ENCODE peak calls at places on chromosomes 5 and 9, in five cellular contexts. One of them, this sample, is unnamed.

GRCh38 chr5:72018158-72018803 is 89.0 kb upstream of the MAP1B start:
- DNase-seq in lung: no peak
- DNase-seq in endodermal cell: peak; percentile 89
- DNase-seq in stimulated activated CD8-positive, alpha-beta memory T cell treated with anti-CD3 and anti-CD28 coated beads, Interleukin-4, amount 100 ng/mL, for 1 hour: peak; percentile 28
- DNase-seq in activated CD4-positive, alpha-beta memory T cell treated with anti-CD3 and anti-CD28 coated beads, Interleukin-2, amount 10 ng/mL, durations not matched to agents 7 days and 5 days: peak; percentile 61
- DNase-seq in this sample: peak; percentile 52

GRCh38 chr5:176810084-176810597 is at the start of gene UNC5A:
- DNase-seq in endodermal cell: peak; percentile 91
- DNase-seq in stimulated activated CD8-positive, alpha-beta memory T cell treated with anti-CD3 and anti-CD28 coated beads, Interleukin-4, amount 100 ng/mL, for 1 hour: no peak
- DNase-seq in lung: no peak
- DNase-seq in activated CD4-positive, alpha-beta memory T cell treated with anti-CD3 and anti-CD28 coated beads, Interleukin-2, amount 10 ng/mL, durations not matched to agents 7 days and 5 days: peak; percentile 51
- DNase-seq in this sample: peak; percentile 97

GRCh38 chr5:68960469-68960868 is 133.3 kb upstream of the SLC30A5 start:
- DNase-seq in endodermal cell: no peak
- DNase-seq in lung: no peak
- DNase-seq in stimulated activated CD8-positive, alpha-beta memory T cell treated with anti-CD3 and anti-CD28 coated beads, Interleukin-4, amount 100 ng/mL, for 1 hour: no peak
- DNase-seq in activated CD4-positive, alpha-beta memory T cell treated with anti-CD3 and anti-CD28 coated beads, Interleukin-2, amount 10 ng/mL, durations not matched to agents 7 days and 5 days: no peak
- DNase-seq in this sample: no peak

GRCh38 chr9:129336130-129336528 is 158.1 kb upstream of the IER5L start:
- DNase-seq in activated CD4-positive, alpha-beta memory T cell treated with anti-CD3 and anti-CD28 coated beads, Interleukin-2, amount 10 ng/mL, durations not matched to agents 7 days and 5 days: no peak
- DNase-seq in stimulated activated CD8-positive, alpha-beta memory T cell treated with anti-CD3 and anti-CD28 coated beads, Interleukin-4, amount 100 ng/mL, for 1 hour: no peak
- DNase-seq in lung: no peak
- DNase-seq in endodermal cell: no peak
- DNase-seq in this sample: no peak

GRCh38 chr9:120436937-120437592 is 142.9 kb downstream of the CDK5RAP2 start:
- DNase-seq in stimulated activated CD8-positive, alpha-beta memory T cell treated with anti-CD3 and anti-CD28 coated beads, Interleukin-4, amount 100 ng/mL, for 1 hour: no peak
- DNase-seq in lung: peak; percentile 61
- DNase-seq in endodermal cell: no peak
- DNase-seq in activated CD4-positive, alpha-beta memory T cell treated with anti-CD3 and anti-CD28 coated beads, Interleukin-2, amount 10 ng/mL, durations not matched to agents 7 days and 5 days: peak; percentile 57
- DNase-seq in this sample: no peak

GRCh38 chr9:129177443-129177790 is 644 bp downstream of the IER5L start:
- DNase-seq in activated CD4-positive, alpha-beta memory T cell treated with anti-CD3 and anti-CD28 coated beads, Interleukin-2, amount 10 ng/mL, durations not matched to agents 7 days and 5 days: no peak
- DNase-seq in lung: no peak
- DNase-seq in stimulated activated CD8-positive, alpha-beta memory T cell treated with anti-CD3 and anti-CD28 coated beads, Interleukin-4, amount 100 ng/mL, for 1 hour: no peak
- DNase-seq in endodermal cell: no peak
- DNase-seq in this sample: peak; percentile 81

GRCh38 chr5:131171276-131171815 is 602 bp downstream of the LYRM7 start:
- DNase-seq in stimulated activated CD8-positive, alpha-beta memory T cell treated with anti-CD3 and anti-CD28 coated beads, Interleukin-4, amount 100 ng/mL, for 1 hour: no peak
- DNase-seq in lung: no peak
- DNase-seq in endodermal cell: peak; percentile 50
- DNase-seq in activated CD4-positive, alpha-beta memory T cell treated with anti-CD3 and anti-CD28 coated beads, Interleukin-2, amount 10 ng/mL, durations not matched to agents 7 days and 5 days: peak; percentile 26
- DNase-seq in this sample: no peak

GRCh38 chr5:102807878-102808502 is 52.9 kb downstream of the PAM start:
- DNase-seq in stimulated activated CD8-positive, alpha-beta memory T cell treated with anti-CD3 and anti-CD28 coated beads, Interleukin-4, amount 100 ng/mL, for 1 hour: no peak
- DNase-seq in endodermal cell: peak; percentile 75
- DNase-seq in lung: no peak
- DNase-seq in activated CD4-positive, alpha-beta memory T cell treated with anti-CD3 and anti-CD28 coated beads, Interleukin-2, amount 10 ng/mL, durations not matched to agents 7 days and 5 days: no peak
- DNase-seq in this sample: peak; percentile 19

GRCh38 chr5:35442916-35443639 is 174.6 kb upstream of the SPEF2 start:
- DNase-seq in activated CD4-positive, alpha-beta memory T cell treated with anti-CD3 and anti-CD28 coated beads, Interleukin-2, amount 10 ng/mL, durations not matched to agents 7 days and 5 days: no peak
- DNase-seq in endodermal cell: no peak
- DNase-seq in lung: no peak
- DNase-seq in stimulated activated CD8-positive, alpha-beta memory T cell treated with anti-CD3 and anti-CD28 coated beads, Interleukin-4, amount 100 ng/mL, for 1 hour: no peak
- DNase-seq in this sample: no peak

GRCh38 chr5:90264930-90265857 is 144.4 kb downstream of the CETN3 start:
- DNase-seq in stimulated activated CD8-positive, alpha-beta memory T cell treated with anti-CD3 and anti-CD28 coated beads, Interleukin-4, amount 100 ng/mL, for 1 hour: peak; percentile 8
- DNase-seq in endodermal cell: peak; percentile 80
- DNase-seq in lung: peak; percentile 53
- DNase-seq in activated CD4-positive, alpha-beta memory T cell treated with anti-CD3 and anti-CD28 coated beads, Interleukin-2, amount 10 ng/mL, durations not matched to agents 7 days and 5 days: peak; percentile 45
- DNase-seq in this sample: peak; percentile 2

GRCh38 chr5:42655982-42656660 is 100.5 kb upstream of the CCDC152 start:
- DNase-seq in lung: no peak
- DNase-seq in stimulated activated CD8-positive, alpha-beta memory T cell treated with anti-CD3 and anti-CD28 coated beads, Interleukin-4, amount 100 ng/mL, for 1 hour: no peak
- DNase-seq in endodermal cell: no peak
- DNase-seq in activated CD4-positive, alpha-beta memory T cell treated with anti-CD3 and anti-CD28 coated beads, Interleukin-2, amount 10 ng/mL, durations not matched to agents 7 days and 5 days: no peak
- DNase-seq in this sample: no peak

GRCh38 chr5:33843579-33843978 is 48.2 kb downstream of the ADAMTS12 start:
- DNase-seq in endodermal cell: no peak
- DNase-seq in stimulated activated CD8-positive, alpha-beta memory T cell treated with anti-CD3 and anti-CD28 coated beads, Interleukin-4, amount 100 ng/mL, for 1 hour: no peak
- DNase-seq in activated CD4-positive, alpha-beta memory T cell treated with anti-CD3 and anti-CD28 coated beads, Interleukin-2, amount 10 ng/mL, durations not matched to agents 7 days and 5 days: no peak
- DNase-seq in lung: no peak
- DNase-seq in this sample: no peak

GRCh38 chr9:87479801-87480201 is 17.9 kb upstream of the DAPK1 start:
- DNase-seq in endodermal cell: no peak
- DNase-seq in activated CD4-positive, alpha-beta memory T cell treated with anti-CD3 and anti-CD28 coated beads, Interleukin-2, amount 10 ng/mL, durations not matched to agents 7 days and 5 days: no peak
- DNase-seq in lung: no peak
- DNase-seq in stimulated activated CD8-positive, alpha-beta memory T cell treated with anti-CD3 and anti-CD28 coated beads, Interleukin-4, amount 100 ng/mL, for 1 hour: no peak
- DNase-seq in this sample: no peak

GRCh38 chr5:677131-678101 is 15.7 kb downstream of the TPPP start:
- DNase-seq in endodermal cell: peak; percentile 52
- DNase-seq in lung: no peak
- DNase-seq in activated CD4-positive, alpha-beta memory T cell treated with anti-CD3 and anti-CD28 coated beads, Interleukin-2, amount 10 ng/mL, durations not matched to agents 7 days and 5 days: peak; percentile 14
- DNase-seq in stimulated activated CD8-positive, alpha-beta memory T cell treated with anti-CD3 and anti-CD28 coated beads, Interleukin-4, amount 100 ng/mL, for 1 hour: no peak
- DNase-seq in this sample: peak; percentile 67

GRCh38 chr9:114756920-114757319 is 48.9 kb downstream of the TNFSF15 start:
- DNase-seq in activated CD4-positive, alpha-beta memory T cell treated with anti-CD3 and anti-CD28 coated beads, Interleukin-2, amount 10 ng/mL, durations not matched to agents 7 days and 5 days: no peak
- DNase-seq in stimulated activated CD8-positive, alpha-beta memory T cell treated with anti-CD3 and anti-CD28 coated beads, Interleukin-4, amount 100 ng/mL, for 1 hour: no peak
- DNase-seq in endodermal cell: no peak
- DNase-seq in lung: no peak
- DNase-seq in this sample: no peak

GRCh38 chr5:65190328-65191053 is 291.2 kb downstream of the ADAMTS6 start:
- DNase-seq in endodermal cell: no peak
- DNase-seq in stimulated activated CD8-positive, alpha-beta memory T cell treated with anti-CD3 and anti-CD28 coated beads, Interleukin-4, amount 100 ng/mL, for 1 hour: no peak
- DNase-seq in lung: no peak
- DNase-seq in activated CD4-positive, alpha-beta memory T cell treated with anti-CD3 and anti-CD28 coated beads, Interleukin-2, amount 10 ng/mL, durations not matched to agents 7 days and 5 days: no peak
- DNase-seq in this sample: no peak

GRCh38 chr5:86917117-86917579 is 299.4 kb downstream of the COX7C start:
- DNase-seq in lung: no peak
- DNase-seq in stimulated activated CD8-positive, alpha-beta memory T cell treated with anti-CD3 and anti-CD28 coated beads, Interleukin-4, amount 100 ng/mL, for 1 hour: no peak
- DNase-seq in activated CD4-positive, alpha-beta memory T cell treated with anti-CD3 and anti-CD28 coated beads, Interleukin-2, amount 10 ng/mL, durations not matched to agents 7 days and 5 days: peak; percentile 42
- DNase-seq in endodermal cell: peak; percentile 75
- DNase-seq in this sample: no peak

GRCh38 chr9:134846187-134846586 is 34.4 kb upstream of the FCN2 start:
- DNase-seq in activated CD4-positive, alpha-beta memory T cell treated with anti-CD3 and anti-CD28 coated beads, Interleukin-2, amount 10 ng/mL, durations not matched to agents 7 days and 5 days: no peak
- DNase-seq in stimulated activated CD8-positive, alpha-beta memory T cell treated with anti-CD3 and anti-CD28 coated beads, Interleukin-4, amount 100 ng/mL, for 1 hour: no peak
- DNase-seq in endodermal cell: no peak
- DNase-seq in lung: no peak
- DNase-seq in this sample: no peak

GRCh38 chr5:39629946-39630345 is 205.2 kb upstream of the DAB2 start:
- DNase-seq in lung: no peak
- DNase-seq in activated CD4-positive, alpha-beta memory T cell treated with anti-CD3 and anti-CD28 coated beads, Interleukin-2, amount 10 ng/mL, durations not matched to agents 7 days and 5 days: no peak
- DNase-seq in endodermal cell: no peak
- DNase-seq in stimulated activated CD8-positive, alpha-beta memory T cell treated with anti-CD3 and anti-CD28 coated beads, Interleukin-4, amount 100 ng/mL, for 1 hour: no peak
- DNase-seq in this sample: no peak

GRCh38 chr5:122030251-122030650 is 47.8 kb downstream of the LOX start:
- DNase-seq in endodermal cell: peak; percentile 55
- DNase-seq in lung: no peak
- DNase-seq in stimulated activated CD8-positive, alpha-beta memory T cell treated with anti-CD3 and anti-CD28 coated beads, Interleukin-4, amount 100 ng/mL, for 1 hour: no peak
- DNase-seq in activated CD4-positive, alpha-beta memory T cell treated with anti-CD3 and anti-CD28 coated beads, Interleukin-2, amount 10 ng/mL, durations not matched to agents 7 days and 5 days: no peak
- DNase-seq in this sample: no peak

GRCh38 chr9:137384116-137384756 is 38.7 kb downstream of the EXD3 start:
- DNase-seq in lung: no peak
- DNase-seq in stimulated activated CD8-positive, alpha-beta memory T cell treated with anti-CD3 and anti-CD28 coated beads, Interleukin-4, amount 100 ng/mL, for 1 hour: no peak
- DNase-seq in activated CD4-positive, alpha-beta memory T cell treated with anti-CD3 and anti-CD28 coated beads, Interleukin-2, amount 10 ng/mL, durations not matched to agents 7 days and 5 days: no peak
- DNase-seq in endodermal cell: peak; percentile 37
- DNase-seq in this sample: peak; percentile 68

GRCh38 chr9:70110194-70111041 is 66.8 kb downstream of the MAMDC2 start:
- DNase-seq in lung: no peak
- DNase-seq in activated CD4-positive, alpha-beta memory T cell treated with anti-CD3 and anti-CD28 coated beads, Interleukin-2, amount 10 ng/mL, durations not matched to agents 7 days and 5 days: no peak
- DNase-seq in stimulated activated CD8-positive, alpha-beta memory T cell treated with anti-CD3 and anti-CD28 coated beads, Interleukin-4, amount 100 ng/mL, for 1 hour: no peak
- DNase-seq in endodermal cell: no peak
- DNase-seq in this sample: no peak

GRCh38 chr5:98631311-98632054 is 142.0 kb upstream of the RGMB start:
- DNase-seq in stimulated activated CD8-positive, alpha-beta memory T cell treated with anti-CD3 and anti-CD28 coated beads, Interleukin-4, amount 100 ng/mL, for 1 hour: no peak
- DNase-seq in endodermal cell: no peak
- DNase-seq in lung: no peak
- DNase-seq in activated CD4-positive, alpha-beta memory T cell treated with anti-CD3 and anti-CD28 coated beads, Interleukin-2, amount 10 ng/mL, durations not matched to agents 7 days and 5 days: no peak
- DNase-seq in this sample: no peak

GRCh38 chr5:137564475-137564961 is 65.4 kb upstream of the SPOCK1 start:
- DNase-seq in endodermal cell: no peak
- DNase-seq in lung: no peak
- DNase-seq in stimulated activated CD8-positive, alpha-beta memory T cell treated with anti-CD3 and anti-CD28 coated beads, Interleukin-4, amount 100 ng/mL, for 1 hour: no peak
- DNase-seq in activated CD4-positive, alpha-beta memory T cell treated with anti-CD3 and anti-CD28 coated beads, Interleukin-2, amount 10 ng/mL, durations not matched to agents 7 days and 5 days: no peak
- DNase-seq in this sample: no peak

GRCh38 chr5:9774472-9775079 is 144.4 kb upstream of the TAS2R1 start:
- DNase-seq in activated CD4-positive, alpha-beta memory T cell treated with anti-CD3 and anti-CD28 coated beads, Interleukin-2, amount 10 ng/mL, durations not matched to agents 7 days and 5 days: no peak
- DNase-seq in endodermal cell: peak; percentile 71
- DNase-seq in lung: no peak
- DNase-seq in stimulated activated CD8-positive, alpha-beta memory T cell treated with anti-CD3 and anti-CD28 coated beads, Interleukin-4, amount 100 ng/mL, for 1 hour: no peak
- DNase-seq in this sample: no peak